ENCODE peak calls at places on chromosomes 4 and X, in six cellular contexts. One of them, this sample, is unnamed.

GRCh38 chr4:186304816-186305520 is 39.0 kb downstream of the F11 start:
- DNase-seq in nucleus accumbens: no peak
- DNase-seq in hypothalamus: no peak
- DNase-seq in NAMALWA: no peak
- DNase-seq in sciatic nerve: no peak
- DNase-seq in heart left ventricle: no peak
- DNase-seq in this sample: no peak

GRCh38 chr4:6470502-6471302 is 1.7 kb downstream of the PPP2R2C start:
- DNase-seq in sciatic nerve: peak
- DNase-seq in heart left ventricle: peak
- DNase-seq in NAMALWA: no peak
- DNase-seq in hypothalamus: peak
- DNase-seq in nucleus accumbens: peak
- DNase-seq in this sample: peak

GRCh38 chr4:83266689-83267088 is 17.9 kb downstream of the COQ2 start:
- DNase-seq in sciatic nerve: no peak
- DNase-seq in heart left ventricle: no peak
- DNase-seq in nucleus accumbens: no peak
- DNase-seq in NAMALWA: no peak
- DNase-seq in hypothalamus: no peak
- DNase-seq in this sample: no peak

GRCh38 chrX:44705817-44706551 is 137.8 kb upstream of the DUSP21 start:
- DNase-seq in hypothalamus: no peak
- DNase-seq in heart left ventricle: no peak
- DNase-seq in nucleus accumbens: no peak
- DNase-seq in sciatic nerve: no peak
- DNase-seq in NAMALWA: peak
- DNase-seq in this sample: no peak

GRCh38 chr4:5747746-5748365 is 36.9 kb downstream of the EVC start:
- DNase-seq in NAMALWA: no peak
- DNase-seq in sciatic nerve: peak
- DNase-seq in nucleus accumbens: no peak
- DNase-seq in heart left ventricle: no peak
- DNase-seq in hypothalamus: no peak
- DNase-seq in this sample: peak

GRCh38 chr4:150173854-150174398 is 95.7 kb downstream of the DCLK2 start:
- DNase-seq in heart left ventricle: no peak
- DNase-seq in NAMALWA: no peak
- DNase-seq in hypothalamus: no peak
- DNase-seq in nucleus accumbens: no peak
- DNase-seq in sciatic nerve: no peak
- DNase-seq in this sample: no peak

GRCh38 chrX:33970028-33970932 is 161.8 kb downstream of the FAM47A start:
- DNase-seq in sciatic nerve: no peak
- DNase-seq in hypothalamus: no peak
- DNase-seq in heart left ventricle: no peak
- DNase-seq in nucleus accumbens: no peak
- DNase-seq in NAMALWA: no peak
- DNase-seq in this sample: no peak

GRCh38 chr4:173735055-173735454 is 205.0 kb upstream of the HAND2 start:
- DNase-seq in NAMALWA: no peak
- DNase-seq in nucleus accumbens: no peak
- DNase-seq in sciatic nerve: no peak
- DNase-seq in hypothalamus: no peak
- DNase-seq in heart left ventricle: no peak
- DNase-seq in this sample: no peak

GRCh38 chr4:169854090-169854489 is 96.3 kb upstream of the HPF1 start:
- DNase-seq in heart left ventricle: no peak
- DNase-seq in sciatic nerve: no peak
- DNase-seq in NAMALWA: no peak
- DNase-seq in hypothalamus: no peak
- DNase-seq in nucleus accumbens: no peak
- DNase-seq in this sample: no peak

GRCh38 chr4:14233126-14233525 is 605.6 kb upstream of the BOD1L1 start:
- DNase-seq in sciatic nerve: no peak
- DNase-seq in heart left ventricle: no peak
- DNase-seq in nucleus accumbens: no peak
- DNase-seq in hypothalamus: no peak
- DNase-seq in NAMALWA: no peak
- DNase-seq in this sample: no peak

GRCh38 chr4:136281307-136281706 is 1251.0 kb downstream of the PCDH18 start:
- DNase-seq in NAMALWA: no peak
- DNase-seq in hypothalamus: no peak
- DNase-seq in nucleus accumbens: no peak
- DNase-seq in heart left ventricle: no peak
- DNase-seq in sciatic nerve: no peak
- DNase-seq in this sample: no peak

GRCh38 chrX:150258463-150259430 is 104.4 kb upstream of the MAMLD1 start:
- DNase-seq in sciatic nerve: no peak
- DNase-seq in hypothalamus: no peak
- DNase-seq in NAMALWA: no peak
- DNase-seq in nucleus accumbens: no peak
- DNase-seq in heart left ventricle: no peak
- DNase-seq in this sample: peak

GRCh38 chrX:108516184-108516583 is 76.5 kb downstream of the COL4A5 start:
- DNase-seq in heart left ventricle: no peak
- DNase-seq in nucleus accumbens: no peak
- DNase-seq in sciatic nerve: no peak
- DNase-seq in hypothalamus: no peak
- DNase-seq in NAMALWA: no peak
- DNase-seq in this sample: no peak

GRCh38 chrX:110420771-110421498 is 62.3 kb downstream of the RTL9 start:
- DNase-seq in heart left ventricle: no peak
- DNase-seq in hypothalamus: no peak
- DNase-seq in nucleus accumbens: no peak
- DNase-seq in NAMALWA: peak
- DNase-seq in sciatic nerve: no peak
- DNase-seq in this sample: no peak

GRCh38 chr4:3285558-3286334 is 7.1 kb upstream of the RGS12 start:
- DNase-seq in hypothalamus: no peak
- DNase-seq in heart left ventricle: peak
- DNase-seq in NAMALWA: no peak
- DNase-seq in nucleus accumbens: no peak
- DNase-seq in sciatic nerve: peak
- DNase-seq in this sample: no peak

GRCh38 chrX:32530802-32531403 is 680.4 kb downstream of the DMD start:
- DNase-seq in sciatic nerve: no peak
- DNase-seq in heart left ventricle: no peak
- DNase-seq in hypothalamus: no peak
- DNase-seq in nucleus accumbens: no peak
- DNase-seq in NAMALWA: peak
- DNase-seq in this sample: no peak

GRCh38 chrX:94751611-94752010 is 1077.6 kb downstream of the FAM133A start:
- DNase-seq in NAMALWA: peak
- DNase-seq in sciatic nerve: no peak
- DNase-seq in nucleus accumbens: no peak
- DNase-seq in hypothalamus: no peak
- DNase-seq in heart left ventricle: no peak
- DNase-seq in this sample: no peak